ENCODE peak calls at places on chromosomes 7 and 10, in seven cellular contexts. D is foreskin keratinocyte; S is endothelial cell; Y is retina; Q is activated naive CD4-positive, alpha-beta T cell; B is globus pallidus; C is brain microvascular endothelial cell. P is an unnamed sample.
A peak's percentile ranks its signal among the peaks of the same experiment; 100 is the strongest.

GRCh38 chr10:132387723-132388210 is 9.2 kb upstream of the PWWP2B start:
- DNase-seq in B (no peak), S (peak; percentile 89), Y (peak; percentile 81), Q (no peak), C (peak; percentile 36), D (no peak), P (peak; percentile 86)

GRCh38 chr7:87000344-87000743 is 59.1 kb downstream of the ELAPOR2 start:
- DNase-seq in Q (no peak), S (no peak), C (no peak), D (no peak), B (peak; percentile 51), Y (no peak), P (no peak)

GRCh38 chr7:25802473-25802872 is 349.5 kb upstream of the NFE2L3 start:
- DNase-seq in S (no peak), B (no peak), Q (no peak), Y (no peak), C (no peak), D (no peak), P (no peak)

GRCh38 chr10:58590152-58590551 is 77.5 kb downstream of the BICC1 start:
- DNase-seq in S (no peak), Q (no peak), Y (no peak), C (peak; percentile 95), D (peak; percentile 29), B (no peak), P (no peak)

GRCh38 chr7:27171636-27172387 is 2.3 kb downstream of the HOXA10 start:
- DNase-seq in Y (no peak), C (no peak), Q (no peak), S (no peak), D (peak; percentile 63), B (no peak), P (peak; percentile 55)

GRCh38 chr10:22618081-22618785 is 96.1 kb downstream of the PIP4K2A start:
- DNase-seq in D (no peak), Y (no peak), C (peak; percentile 41), B (no peak), Q (no peak), S (no peak), P (no peak)

GRCh38 chr10:79322616-79323566 is 24.4 kb upstream of the PPIF start:
- DNase-seq in D (no peak), Y (no peak), C (peak; percentile 92), B (no peak), S (no peak), Q (no peak), P (no peak)

GRCh38 chr7:99243751-99244337 is 28.8 kb upstream of the MYH16 start:
- DNase-seq in D (no peak), S (no peak), C (no peak), B (no peak), Y (no peak), Q (no peak), P (no peak)

GRCh38 chr7:134625571-134625970 is 21.1 kb upstream of the BPGM start:
- DNase-seq in B (no peak), C (peak; percentile 40), Q (no peak), Y (no peak), D (peak; percentile 84), S (no peak), P (no peak)

GRCh38 chr10:14074062-14074884 is 256.5 kb downstream of the FRMD4A start:
- DNase-seq in B (no peak), Y (no peak), C (peak; percentile 100), S (no peak), D (peak; percentile 98), Q (no peak), P (peak; percentile 82)

GRCh38 chr7:131688738-131689661 is 132.6 kb upstream of the PODXL start:
- DNase-seq in B (peak; percentile 34), D (no peak), Y (peak; percentile 82), S (peak; percentile 85), Q (peak; percentile 19), C (peak; percentile 51), P (no peak)

GRCh38 chr10:109450702-109451101 is 472.6 kb downstream of the XPNPEP1 start:
- DNase-seq in C (no peak), S (no peak), Q (no peak), D (no peak), Y (peak; percentile 64), B (no peak), P (no peak)

GRCh38 chr10:80493482-80494021 is 39.4 kb downstream of the TSPAN14 start:
- DNase-seq in Y (peak; percentile 44), D (no peak), Q (no peak), S (no peak), B (no peak), C (peak; percentile 86), P (peak; percentile 4)

GRCh38 chr7:38554586-38554985 is 76.6 kb downstream of the AMPH start:
- DNase-seq in Q (no peak), B (no peak), S (no peak), C (no peak), Y (no peak), D (no peak), P (no peak)

GRCh38 chr7:55570939-55571338 is 1.4 kb downstream of the VOPP1 start:
- DNase-seq in Y (no peak), B (no peak), C (peak; percentile 44), Q (no peak), D (peak; percentile 81), S (no peak), P (no peak)

GRCh38 chr7:22201182-22201880 is 155.6 kb downstream of the RAPGEF5 start:
- DNase-seq in C (no peak), D (no peak), Q (no peak), Y (no peak), S (no peak), B (no peak), P (no peak)

GRCh38 chr10:11773777-11774441 is 31.7 kb downstream of the ECHDC3 start:
- DNase-seq in B (no peak), D (no peak), Q (no peak), S (no peak), Y (no peak), C (no peak), P (no peak)

GRCh38 chr10:133458710-133459453 is 5.1 kb downstream of the SCART1 start:
- DNase-seq in Q (no peak), S (no peak), Y (no peak), C (no peak), B (no peak), D (no peak), P (no peak)

GRCh38 chr7:46301677-46302076 is 380.6 kb upstream of the IGFBP3 start:
- DNase-seq in B (no peak), Y (no peak), S (no peak), Q (no peak), C (peak; percentile 37), D (no peak), P (no peak)

GRCh38 chr10:74081192-74081803 is 69.3 kb downstream of the AP3M1 start:
- DNase-seq in Q (no peak), Y (peak; percentile 64), D (no peak), B (peak; percentile 42), C (peak; percentile 49), S (peak; percentile 50), P (no peak)

GRCh38 chr10:13351340-13351915 is 3.3 kb upstream of the SEPHS1 start:
- DNase-seq in B (no peak), S (no peak), C (no peak), D (no peak), Y (peak; percentile 28), Q (no peak), P (no peak)

GRCh38 chr10:127441350-127442219 is 107.5 kb upstream of the NPS start:
- DNase-seq in Y (no peak), D (no peak), C (no peak), Q (no peak), S (no peak), B (no peak), P (peak; percentile 48)

GRCh38 chr7:105656922-105657521 is 75.7 kb upstream of the EFCAB10 start:
- DNase-seq in C (no peak), D (no peak), Q (peak; percentile 31), S (peak; percentile 65), B (no peak), Y (no peak), P (no peak)

GRCh38 chr10:107341281-107341680 is 176.8 kb upstream of the SORCS1 start:
- DNase-seq in D (no peak), B (no peak), S (no peak), Y (no peak), C (no peak), Q (no peak), P (no peak)

GRCh38 chr7:17181482-17181881 is 117.0 kb upstream of the AHR start:
- DNase-seq in Q (no peak), Y (no peak), B (no peak), C (no peak), D (no peak), S (no peak), P (no peak)

GRCh38 chr7:18356195-18356645 is 139.3 kb upstream of the HDAC9 start:
- DNase-seq in S (no peak), Y (peak; percentile 71), C (no peak), D (no peak), B (peak; percentile 47), Q (no peak), P (no peak)

GRCh38 chr10:598415-599170 is 90.9 kb downstream of the DIP2C start:
- DNase-seq in S (no peak), B (no peak), Y (no peak), C (peak; percentile 94), Q (no peak), D (no peak), P (peak; percentile 57)

GRCh38 chr10:3222068-3222467 is 49.5 kb upstream of the PITRM1 start:
- DNase-seq in Q (no peak), C (peak; percentile 63), B (no peak), D (no peak), S (peak; percentile 28), Y (no peak), P (no peak)

GRCh38 chr10:50561266-50561665 is 62.5 kb downstream of the SGMS1 start:
- DNase-seq in S (no peak), C (peak; percentile 64), Q (no peak), B (peak; percentile 67), D (no peak), Y (no peak), P (no peak)

GRCh38 chr10:101397140-101397539 is 43.2 kb downstream of the BTRC start:
- DNase-seq in Q (no peak), C (peak; percentile 89), D (no peak), S (peak; percentile 37), B (no peak), Y (peak; percentile 21), P (no peak)

GRCh38 chr10:43194266-43194665 is 56.0 kb downstream of the CSGALNACT2 start:
- DNase-seq in B (no peak), S (no peak), D (no peak), Y (no peak), C (no peak), Q (no peak), P (peak; percentile 46)

GRCh38 chr10:29658984-29659769 is 24.4 kb upstream of the SVIL start:
- DNase-seq in Q (peak; percentile 6), C (peak; percentile 100), Y (no peak), B (no peak), S (peak; percentile 14), D (peak; percentile 100), P (peak; percentile 76)

GRCh38 chr7:124183649-124184048 is 150.8 kb upstream of the TMEM229A start:
- DNase-seq in Y (no peak), S (no peak), B (no peak), C (no peak), Q (no peak), D (no peak), P (no peak)

GRCh38 chr7:6375346-6376101 is 72.2 kb downstream of the DAGLB start:
- DNase-seq in D (no peak), S (no peak), C (no peak), Y (peak; percentile 29), B (no peak), Q (no peak), P (no peak)

GRCh38 chr10:30151581-30152389 is 92.4 kb upstream of the JCAD start:
- DNase-seq in D (peak; percentile 28), Q (no peak), Y (no peak), S (no peak), B (no peak), C (peak; percentile 92), P (no peak)